ENCODE peak calls at places on chromosomes 12 and 14, in eight cellular contexts. U is Kasumi-1; Y is stimulated activated CD8-positive, alpha-beta memory T cell treated with anti-CD3 and anti-CD28 coated beads, Interleukin-15, amount 100 ng/mL, for 1 hour; R is T-helper 2 cell; P is activated T-cell treated with anti-CD3 and anti-CD28 coated beads for 48 hours; W is left cardiac atrium; S is activated CD4-positive, CD25-positive, alpha-beta regulatory T cell; G is hippocampal formation. J is an unnamed sample.

GRCh38 chr14:97113339-97113738 is 316.2 kb downstream of the VRK1 start:
- DNase-seq in R (no peak), P (no peak), G (no peak), U (no peak), Y (no peak), S (no peak), W (no peak), J (no peak)

GRCh38 chr12:120640840-120641833 is 711 bp downstream of the CABP1 start:
- DNase-seq in G (no peak), U (peak; percentile 69), S (peak; percentile 24), W (peak; percentile 71), Y (peak; percentile 22), R (no peak), P (peak; percentile 37), J (no peak)

GRCh38 chr14:104864267-104865068 is 600 bp upstream of the CEP170B start:
- DNase-seq in Y (no peak), P (no peak), G (no peak), R (no peak), S (no peak), W (no peak), U (no peak), J (no peak)

GRCh38 chr12:39236994-39237393 is 205.9 kb downstream of the KIF21A start:
- DNase-seq in Y (no peak), P (no peak), S (no peak), W (no peak), U (no peak), G (no peak), R (no peak), J (no peak)

GRCh38 chr12:32181498-32182175 is 75.0 kb downstream of the BICD1 start:
- DNase-seq in R (no peak), G (no peak), W (no peak), U (no peak), S (no peak), Y (no peak), P (no peak), J (no peak)

GRCh38 chr12:15842106-15842505 is 40.1 kb upstream of the STRAP start:
- DNase-seq in S (no peak), U (no peak), R (no peak), G (no peak), Y (no peak), P (no peak), W (no peak), J (no peak)

GRCh38 chr12:26031814-26032213 is 73.3 kb downstream of the RASSF8 start:
- DNase-seq in G (no peak), S (no peak), U (no peak), Y (no peak), P (no peak), R (no peak), W (no peak), J (no peak)

GRCh38 chr12:78398750-78399149 is 465.8 kb upstream of the SYT1 start:
- DNase-seq in R (no peak), G (no peak), S (no peak), Y (no peak), U (no peak), P (no peak), W (no peak), J (no peak)

GRCh38 chr14:20436363-20436755 is 393 bp upstream of the KLHL33 start:
- DNase-seq in G (no peak), U (no peak), S (no peak), W (no peak), P (no peak), R (no peak), Y (no peak), J (no peak)

GRCh38 chr14:57317248-57317833 is 48.6 kb downstream of the AP5M1 start:
- DNase-seq in W (peak; percentile 55), U (peak; percentile 78), G (peak; percentile 62), S (peak; percentile 29), R (peak; percentile 15), P (peak; percentile 47), Y (peak; percentile 58), J (peak; percentile 39)

GRCh38 chr14:42378880-42379279 is 772.2 kb downstream of the LRFN5 start:
- DNase-seq in R (no peak), Y (no peak), P (no peak), U (no peak), W (peak; percentile 11), G (no peak), S (no peak), J (no peak)

GRCh38 chr12:131102991-131103609 is 149.4 kb downstream of the ADGRD1 start:
- DNase-seq in Y (no peak), G (no peak), U (no peak), W (no peak), S (no peak), P (no peak), R (no peak), J (no peak)

GRCh38 chr12:94148841-94149780 is 734 bp downstream of the PLXNC1 start:
- DNase-seq in U (peak; percentile 18), W (peak; percentile 44), G (no peak), P (peak; percentile 38), Y (no peak), S (peak; percentile 22), R (peak; percentile 17), J (peak; percentile 40)

GRCh38 chr12:94230357-94230905 is 82.1 kb downstream of the PLXNC1 start:
- DNase-seq in P (no peak), G (no peak), W (no peak), R (no peak), U (no peak), Y (no peak), S (no peak), J (no peak)

GRCh38 chr12:78888583-78888982 is 24.0 kb downstream of the SYT1 start:
- DNase-seq in Y (no peak), R (no peak), P (no peak), G (no peak), U (peak; percentile 74), S (no peak), W (no peak), J (no peak)

GRCh38 chr12:64269161-64269560 is 47.1 kb upstream of the KICS2 start:
- DNase-seq in P (no peak), W (no peak), G (no peak), S (no peak), U (no peak), R (no peak), Y (no peak), J (no peak)

GRCh38 chr12:93802293-93802692 is 125.1 kb downstream of the CRADD start:
- DNase-seq in R (no peak), W (no peak), Y (no peak), G (no peak), P (no peak), U (no peak), S (no peak), J (no peak)

GRCh38 chr12:110739894-110740293 is 2.8 kb downstream of the PPP1CC start:
- DNase-seq in S (no peak), P (no peak), U (no peak), G (no peak), R (no peak), W (no peak), Y (no peak), J (no peak)

GRCh38 chr12:8501720-8502119 is 11.6 kb upstream of the CLEC4D start:
- DNase-seq in U (peak; percentile 63), W (no peak), P (no peak), R (no peak), S (no peak), G (no peak), Y (no peak), J (no peak)

GRCh38 chr12:2118481-2119255 is 65.9 kb downstream of the CACNA1C start:
- DNase-seq in P (no peak), U (no peak), Y (no peak), R (no peak), S (no peak), G (no peak), W (no peak), J (no peak)

GRCh38 chr12:123485756-123486155 is 27.8 kb downstream of the SNRNP35 start:
- DNase-seq in G (peak; percentile 18), P (no peak), U (no peak), R (no peak), S (no peak), Y (no peak), W (no peak), J (no peak)

GRCh38 chr12:12333980-12334709 is 15.9 kb downstream of the MANSC1 start:
- DNase-seq in Y (peak; percentile 17), S (peak; percentile 17), P (peak; percentile 55), R (peak; percentile 35), G (no peak), W (peak; percentile 50), U (peak; percentile 36), J (peak; percentile 18)

GRCh38 chr12:89863332-89863938 is 154.8 kb upstream of the ATP2B1 start:
- DNase-seq in P (peak; percentile 40), S (no peak), W (no peak), U (no peak), Y (peak; percentile 15), G (no peak), R (no peak), J (no peak)

GRCh38 chr14:29892327-29892726 is 35.3 kb downstream of the PRKD1 start:
- DNase-seq in R (no peak), S (no peak), Y (no peak), G (no peak), U (no peak), W (no peak), P (no peak), J (no peak)

GRCh38 chr12:122138181-122138580 is 35.8 kb downstream of the IL31 start:
- DNase-seq in U (no peak), W (no peak), G (no peak), P (no peak), R (no peak), Y (no peak), S (no peak), J (no peak)

GRCh38 chr14:100104523-100105300 is 39.5 kb downstream of the EVL start:
- DNase-seq in R (no peak), P (no peak), U (no peak), G (no peak), W (no peak), S (no peak), Y (no peak), J (no peak)

GRCh38 chr14:50943261-50943942 is 881 bp downstream of the PYGL start:
- DNase-seq in U (peak; percentile 61), S (no peak), W (peak; percentile 82), R (no peak), P (no peak), G (no peak), Y (no peak), J (no peak)

GRCh38 chr14:51342226-51342625 is 102.2 kb downstream of the TMX1 start:
- DNase-seq in U (no peak), Y (no peak), G (no peak), S (no peak), W (no peak), R (no peak), P (no peak), J (no peak)

GRCh38 chr12:113700943-113701342 is 229.3 kb upstream of the LHX5 start:
- DNase-seq in Y (no peak), P (no peak), U (no peak), S (no peak), G (no peak), W (no peak), R (no peak), J (no peak)

GRCh38 chr12:3170423-3171194 is 93.4 kb downstream of the TSPAN9 start:
- DNase-seq in U (no peak), Y (no peak), P (no peak), G (no peak), W (no peak), R (no peak), S (no peak), J (no peak)